ENCODE peak calls at places on chromosome 6, in seven cellular contexts. I, Z, R, P, F, D and V are unnamed samples.

GRCh38 chr6:72967329-72967728 is 258.0 kb downstream of the KHDC1L start:
- DNase-seq in Z (no peak), I (no peak), P (no peak), F (no peak), D (no peak), R (no peak), V (no peak)

GRCh38 chr6:46903175-46903574 is 18.6 kb downstream of the ADGRF5 start:
- DNase-seq in R (no peak), D (no peak), P (no peak), I (peak; percentile 53), F (no peak), Z (no peak), V (peak; percentile 4)

GRCh38 chr6:169719117-169719516 is 5.2 kb downstream of the PHF10 start:
- DNase-seq in I (no peak), F (no peak), D (peak; percentile 25), P (no peak), R (peak; percentile 41), Z (no peak), V (no peak)

GRCh38 chr6:155115893-155116570 is 120.9 kb downstream of the TIAM2 start:
- DNase-seq in Z (no peak), D (no peak), F (no peak), R (no peak), I (no peak), P (no peak), V (no peak)

GRCh38 chr6:166307981-166308768 is at the start of gene PRR18:
- DNase-seq in P (peak; percentile 51), R (no peak), F (peak; percentile 81), Z (no peak), D (no peak), I (no peak), V (no peak)

GRCh38 chr6:154615483-154616025 is 105.1 kb upstream of the CNKSR3 start:
- DNase-seq in P (peak; percentile 60), Z (no peak), R (peak; percentile 76), F (no peak), D (peak; percentile 75), I (peak; percentile 65), V (peak; percentile 86)

GRCh38 chr6:14216931-14217684 is 99.5 kb downstream of the CD83 start:
- DNase-seq in R (peak; percentile 81), Z (no peak), D (peak; percentile 44), F (no peak), P (no peak), I (no peak), V (no peak)

GRCh38 chr6:13624871-13625288 is 9.7 kb downstream of the NOL7 start:
- DNase-seq in D (peak; percentile 14), Z (no peak), R (peak; percentile 34), F (no peak), P (peak; percentile 62), I (no peak), V (peak; percentile 45)

GRCh38 chr6:1786455-1787108 is 176.9 kb downstream of the FOXC1 start:
- DNase-seq in F (no peak), I (no peak), R (peak; percentile 30), P (no peak), Z (no peak), D (no peak), V (no peak)

GRCh38 chr6:169722362-169723199 is 1.7 kb downstream of the PHF10 start:
- DNase-seq in D (peak; percentile 86), I (peak; percentile 39), R (peak; percentile 86), Z (peak; percentile 40), F (peak; percentile 33), P (peak; percentile 34), V (peak; percentile 68)

GRCh38 chr6:17741507-17741906 is 34.8 kb upstream of the NUP153 start:
- DNase-seq in D (no peak), I (no peak), P (peak; percentile 60), F (no peak), Z (no peak), R (no peak), V (peak; percentile 47)

GRCh38 chr6:83167726-83168278 is 25.3 kb downstream of the PGM3 start:
- DNase-seq in I (no peak), D (no peak), P (no peak), Z (no peak), R (no peak), F (no peak), V (no peak)

GRCh38 chr6:44062771-44063560 is 64.3 kb downstream of the MRPL14 start:
- DNase-seq in R (no peak), F (peak; percentile 52), D (no peak), P (peak; percentile 90), I (no peak), Z (no peak), V (peak; percentile 83)

GRCh38 chr6:4727671-4728435 is 48.4 kb upstream of the CDYL start:
- DNase-seq in F (no peak), I (no peak), R (peak; percentile 33), P (no peak), D (peak; percentile 7), Z (no peak), V (no peak)
- TF ChIP-seq CTCF in F (no peak), I (no peak), R (no peak), P (peak; percentile 21), D (no peak), Z (no peak), V (no peak)

DNA sequence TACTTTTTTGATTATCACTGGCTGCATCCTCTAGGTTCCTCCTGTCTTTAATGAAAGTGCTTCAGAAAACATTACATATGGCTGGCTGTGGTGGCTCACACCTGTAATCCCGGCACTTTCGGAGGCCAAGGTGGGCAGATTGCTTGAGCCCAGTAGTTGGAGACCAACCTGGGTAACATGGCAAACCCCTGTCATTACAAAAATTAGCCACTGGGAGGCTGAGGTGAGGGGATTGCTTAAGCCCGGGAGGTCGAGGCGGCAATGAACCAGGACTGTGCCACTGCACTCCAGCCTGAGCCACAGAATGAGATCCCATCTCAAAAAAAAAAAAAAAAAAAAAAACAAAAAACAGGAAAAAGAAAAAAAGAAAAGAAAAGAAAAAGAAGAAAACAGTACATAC is 35.3 kb downstream of the BEND3 start:
- DNase-seq in P (peak; percentile 69), Z (no peak), D (no peak), F (no peak), I (no peak), R (no peak), V (peak; percentile 20)
- TF ChIP-seq CTCF in P (peak; percentile 58), Z (no peak), D (peak; percentile 31), F (no peak), I (no peak), R (no peak), V (peak; percentile 20)

GRCh38 chr6:20907486-20908071 is 373.3 kb downstream of the CDKAL1 start:
- DNase-seq in I (no peak), D (no peak), F (no peak), R (no peak), Z (no peak), P (peak; percentile 72), V (no peak)
- TF ChIP-seq CTCF in I (no peak), D (no peak), F (no peak), R (no peak), Z (no peak), P (peak; percentile 44), V (no peak)

DNA sequence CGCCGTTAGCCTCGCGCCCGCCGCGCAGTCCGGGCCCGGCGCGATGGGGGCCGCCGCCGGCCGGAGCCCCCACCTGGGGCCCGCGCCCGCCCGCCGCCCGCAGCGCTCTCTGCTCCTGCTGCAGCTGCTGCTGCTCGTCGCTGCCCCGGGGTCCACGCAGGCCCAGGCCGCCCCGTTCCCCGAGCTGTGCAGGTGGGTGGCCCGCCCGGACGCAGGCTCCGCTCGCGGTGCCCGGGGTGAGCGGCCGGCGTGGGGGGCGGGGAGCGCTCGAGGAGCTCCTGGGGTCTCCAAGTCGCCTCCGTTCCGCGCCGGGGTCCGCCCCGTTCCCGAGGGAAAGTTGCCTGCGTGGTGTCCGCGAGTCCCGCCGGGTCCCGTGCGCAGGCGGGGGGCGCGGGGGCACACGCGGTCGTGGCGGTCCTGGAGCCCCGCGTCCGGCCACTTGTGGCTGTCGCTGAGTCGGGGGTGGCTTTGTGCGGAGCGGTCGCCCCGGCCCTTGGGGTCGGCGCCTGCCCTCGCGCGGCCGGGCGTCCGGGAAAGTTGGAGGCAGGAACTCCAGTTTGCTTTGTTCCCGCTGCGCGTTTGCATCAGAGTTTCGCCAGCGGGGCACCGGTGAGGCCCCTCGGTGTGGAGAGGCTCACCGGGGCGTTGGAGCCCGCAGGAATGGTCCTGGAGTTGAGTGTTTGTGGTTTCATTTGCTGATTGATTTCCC is 476 bp downstream of the IGF2R start:
- DNase-seq in P (no peak), D (peak; percentile 58), I (peak; percentile 48), F (no peak), Z (peak; percentile 42), R (peak; percentile 29), V (peak; percentile 23)
- TF ChIP-seq CTCF in P (no peak), D (no peak), I (no peak), F (no peak), Z (no peak), R (no peak), V (no peak)

DNA sequence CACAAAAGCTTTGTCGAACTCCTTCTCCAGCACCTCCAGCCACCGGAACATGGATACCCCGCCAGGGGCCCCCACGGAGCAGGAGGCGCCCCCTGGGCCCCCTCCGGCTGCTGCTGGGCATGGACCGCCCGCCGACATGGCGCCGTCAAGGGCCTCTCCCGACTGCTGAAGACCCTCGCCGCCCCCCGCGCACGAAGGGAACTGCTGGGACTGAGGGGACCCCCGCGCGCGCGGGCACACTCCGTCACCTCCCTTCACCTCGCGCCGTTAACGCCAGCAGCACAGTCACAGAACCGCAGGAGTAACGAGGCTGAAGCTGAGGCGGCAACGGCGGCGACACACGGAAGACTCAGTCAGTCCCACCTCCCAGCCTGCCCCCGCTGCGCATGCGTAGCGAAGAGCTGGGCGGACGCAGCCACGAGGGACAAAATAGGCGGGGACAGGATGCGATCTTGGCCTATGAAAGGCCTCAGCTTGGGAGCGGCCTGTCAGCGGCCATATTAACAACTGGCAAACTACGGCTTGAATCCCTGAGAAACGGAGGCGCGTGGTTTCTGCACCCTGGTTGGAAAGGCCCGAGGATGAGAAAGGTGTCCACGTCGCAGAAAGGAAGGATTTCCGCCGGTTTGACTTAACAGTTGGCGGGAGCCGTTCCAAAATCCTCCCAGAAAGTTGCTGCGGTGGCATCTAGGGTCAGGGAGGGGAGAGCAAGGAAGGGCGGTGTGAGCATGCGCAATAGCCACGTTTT is at the start of gene GOPC:
- DNase-seq in F (peak; percentile 96), I (peak; percentile 97), R (peak; percentile 98), Z (peak; percentile 93), D (peak; percentile 99), P (peak; percentile 98), V (peak; percentile 99)
- TF ChIP-seq CTCF in F (peak; percentile 54), I (peak; percentile 8), R (peak; percentile 14), Z (no peak), D (peak; percentile 1), P (peak; percentile 28), V (no peak)

GRCh38 chr6:110408891-110409290 is 6.5 kb downstream of the DDO start:
- DNase-seq in R (no peak), F (no peak), I (no peak), Z (no peak), P (peak; percentile 69), D (no peak), V (no peak)
- TF ChIP-seq CTCF in R (no peak), F (no peak), I (no peak), Z (no peak), P (peak; percentile 43), D (no peak), V (no peak)